ENCODE peak calls at places on chromosomes 3 and 15, in six cellular contexts. A is upper lobe of right lung, X is uterus, I is retinal pigment epithelial cell, N is AG09309, Z is choroid plexus epithelial cell. K is an unnamed sample.

GRCh38 chr3:113454057-113454456 is 12.8 kb upstream of the CFAP44 start:
- DNase-seq in X (no peak), I (no peak), N (no peak), Z (no peak), A (no peak), K (no peak)

GRCh38 chr3:117246771-117247555 is 537.4 kb downstream of the TUSC7 start:
- DNase-seq in I (no peak), A (no peak), X (no peak), N (no peak), Z (no peak), K (no peak)

GRCh38 chr15:33040501-33040900 is 154.0 kb downstream of the FMN1 start:
- DNase-seq in I (no peak), X (no peak), N (no peak), Z (no peak), A (no peak), K (no peak)

GRCh38 chr15:24877174-24877573 is 77.6 kb upstream of the SNRPN start:
- DNase-seq in I (no peak), N (no peak), Z (no peak), A (no peak), X (no peak), K (no peak)

GRCh38 chr3:156681003-156681402 is 6.6 kb downstream of the TIPARP start:
- DNase-seq in X (peak), N (peak), Z (peak), I (peak), A (no peak), K (peak)

GRCh38 chr3:40490916-40491315 is 14.0 kb downstream of the ZNF619 start:
- DNase-seq in N (no peak), A (no peak), X (no peak), I (no peak), Z (peak), K (no peak)

GRCh38 chr3:191244242-191244867 is 45.3 kb downstream of the OSTN start:
- DNase-seq in N (no peak), A (no peak), X (no peak), I (no peak), Z (peak), K (no peak)

GRCh38 chr15:101439285-101439919 is 50.1 kb downstream of the PCSK6 start:
- DNase-seq in X (no peak), A (no peak), N (no peak), I (no peak), Z (peak), K (no peak)

GRCh38 chr3:94568041-94568440 is 505.2 kb downstream of the NSUN3 start:
- DNase-seq in Z (no peak), X (no peak), N (no peak), I (no peak), A (no peak), K (no peak)

GRCh38 chr3:197305854-197306253 is 7.4 kb upstream of the DLG1 start:
- DNase-seq in Z (peak), X (no peak), N (peak), I (no peak), A (no peak), K (peak)

GRCh38 chr3:23671901-23672589 is 133.7 kb upstream of the UBE2E1 start:
- DNase-seq in Z (peak), N (no peak), A (peak), I (no peak), X (no peak), K (no peak)

GRCh38 chr3:182364723-182365650 is 428.3 kb upstream of the ATP11B start:
- DNase-seq in I (no peak), A (no peak), N (no peak), Z (no peak), X (no peak), K (no peak)

GRCh38 chr15:97013491-97013890 is 683.0 kb downstream of the NR2F2 start:
- DNase-seq in A (no peak), X (no peak), Z (no peak), N (no peak), I (no peak), K (no peak)

GRCh38 chr15:98439523-98439942 is 208.8 kb upstream of the IGF1R start:
- DNase-seq in Z (no peak), N (no peak), A (no peak), X (no peak), I (no peak), K (no peak)

GRCh38 chr15:70512772-70513362 is 250.5 kb downstream of the UACA start:
- DNase-seq in X (no peak), N (no peak), I (no peak), A (no peak), Z (peak), K (peak)

GRCh38 chr3:149501524-149501923 is 27.0 kb downstream of the TM4SF4 start:
- DNase-seq in Z (peak), I (peak), A (no peak), X (no peak), N (peak), K (no peak)

GRCh38 chr15:40240619-40241304 is 1.9 kb downstream of the PAK6 start:
- DNase-seq in I (no peak), N (no peak), Z (no peak), X (no peak), A (peak), K (no peak)

GRCh38 chr15:43776101-43776717 is 557 bp downstream of the ELL3 start:
- DNase-seq in X (peak), N (no peak), I (no peak), A (peak), Z (no peak), K (peak)

GRCh38 chr3:184334470-184335158 is 2.8 kb upstream of the FAM131A start:
- DNase-seq in X (no peak), I (no peak), N (no peak), Z (no peak), A (no peak), K (no peak)

GRCh38 chr3:59654120-59654952 is 604.5 kb upstream of the CFAP20DC start:
- DNase-seq in N (no peak), X (no peak), I (no peak), A (peak), Z (peak), K (no peak)

GRCh38 chr15:52247032-52247431 is 48.6 kb downstream of the MYO5C start:
- DNase-seq in Z (peak), A (no peak), I (no peak), N (peak), X (no peak), K (no peak)

GRCh38 chr3:53286727-53287412 is 31.0 kb upstream of the TKT start:
- DNase-seq in N (no peak), I (no peak), X (no peak), A (no peak), Z (peak), K (no peak)

GRCh38 chr15:31262901-31263671 is 63.5 kb upstream of the KLF13 start:
- DNase-seq in I (peak), X (peak), A (peak), N (peak), Z (peak), K (peak)

GRCh38 chr3:52498134-52499054 is 3.3 kb downstream of the STAB1 start:
- DNase-seq in I (no peak), N (peak), A (peak), X (no peak), Z (peak), K (no peak)

GRCh38 chr3:17473761-17474160 is 268.7 kb downstream of the TBC1D5 start:
- DNase-seq in A (no peak), Z (peak), N (no peak), I (no peak), X (no peak), K (no peak)
- TF ChIP-seq CTCF in A (no peak), Z (peak), N (no peak), I (peak), X (no peak), K (no peak)

GRCh38 chr15:34793071-34793470 is 2.3 kb downstream of the ACTC1 start:
- DNase-seq in A (no peak), Z (no peak), N (no peak), I (no peak), X (no peak), K (no peak)

GRCh38 chr15:34796847-34797246 is 1.5 kb upstream of the ACTC1 start:
- DNase-seq in Z (peak), X (no peak), N (no peak), A (no peak), I (no peak), K (no peak)

GRCh38 chr15:34793901-34794300 is 1.4 kb downstream of the ACTC1 start:
- DNase-seq in A (no peak), N (no peak), X (no peak), Z (no peak), I (no peak), K (no peak)

GRCh38 chr15:34795267-34796081 is at the start of gene ACTC1:
- DNase-seq in I (no peak), N (no peak), Z (peak), X (peak), A (peak), K (no peak)

DNA sequence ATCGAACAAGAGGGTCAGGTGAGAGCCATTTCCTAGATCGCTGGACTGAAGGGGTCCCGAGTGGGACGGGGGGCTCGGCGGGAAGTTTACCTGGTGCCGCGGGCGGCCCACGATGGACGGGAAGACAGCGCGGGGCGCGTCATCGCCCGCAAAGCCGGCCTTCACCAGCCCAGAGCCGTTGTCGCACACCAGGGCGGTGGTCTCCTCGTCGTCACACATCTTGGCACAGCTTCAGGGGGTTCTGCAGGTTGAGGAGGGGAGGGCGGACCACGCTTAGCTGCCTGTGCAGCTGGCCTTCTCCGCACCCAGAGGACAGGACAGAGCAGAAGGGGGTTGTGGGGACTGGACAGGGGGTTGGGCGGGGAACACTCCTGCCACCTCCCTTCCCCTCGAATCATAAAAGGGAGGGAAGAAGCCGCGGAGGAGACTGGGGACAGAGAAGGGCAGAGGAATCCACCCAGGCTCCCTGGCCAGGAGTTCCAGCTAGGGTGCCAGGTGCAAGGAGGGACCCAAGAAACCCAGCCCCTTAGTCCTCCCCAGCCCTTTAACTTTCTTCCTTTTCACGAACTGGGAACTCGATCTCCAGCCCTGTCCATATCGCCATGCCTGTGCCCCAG is 651 bp downstream of the ACTC1 start:
- DNase-seq in A (no peak), X (no peak), Z (no peak), N (no peak), I (no peak), K (no peak)
- H3K4me3 ChIP-seq in A (no peak), X (no peak), Z (no peak), N (no peak), I (peak), K (no peak)

GRCh38 chr15:26106556-26106955 is 243.4 kb upstream of the ATP10A start:
- DNase-seq in Z (no peak), A (no peak), N (no peak), I (no peak), X (no peak), K (no peak)
- TF ChIP-seq CTCF in Z (no peak), A (no peak), N (no peak), I (no peak), X (no peak), K (no peak)

GRCh38 chr15:99441427-99441766 is 124.4 kb upstream of the MEF2A start:
- DNase-seq in I (no peak), X (no peak), N (no peak), Z (no peak), A (no peak), K (no peak)

GRCh38 chr15:99442268-99442897 is 123.4 kb upstream of the MEF2A start:
- DNase-seq in A (peak), N (peak), X (peak), Z (peak), I (peak), K (no peak)

GRCh38 chr15:99440551-99441426 is 125.0 kb upstream of the MEF2A start:
- DNase-seq in A (no peak), N (no peak), X (no peak), Z (no peak), I (no peak), K (no peak)

GRCh38 chr15:99443056-99443756 is 122.6 kb upstream of the MEF2A start:
- DNase-seq in N (no peak), Z (no peak), A (peak), X (no peak), I (no peak), K (no peak)

GRCh38 chr15:99441871-99442267 is 123.9 kb upstream of the MEF2A start:
- DNase-seq in A (no peak), I (no peak), X (no peak), Z (no peak), N (no peak), K (no peak)
- H3K4me3 ChIP-seq in A (no peak), I (no peak), X (no peak), Z (no peak), N (no peak), K (no peak)

DNA sequence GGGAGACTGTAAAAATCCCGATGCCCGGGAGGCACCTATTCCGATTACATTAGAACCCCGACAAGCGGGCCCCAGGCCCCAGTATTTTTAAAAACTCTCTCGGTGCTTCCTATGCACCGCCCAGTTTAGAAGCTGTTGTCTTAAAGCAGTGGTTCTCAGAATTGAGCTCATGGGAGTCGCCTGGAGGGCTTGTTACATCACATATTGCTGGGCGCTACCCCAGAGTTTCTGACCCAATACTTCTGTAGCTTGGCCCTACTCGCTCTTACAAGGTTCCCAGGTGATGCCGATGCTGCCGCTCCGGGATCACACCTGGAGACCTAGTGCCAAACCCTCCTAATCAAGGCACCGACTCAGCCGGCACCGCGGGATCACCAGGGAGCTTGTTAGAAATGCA is 35.2 kb downstream of the CPN2 start:
- DNase-seq in I (no peak), N (no peak), X (no peak), Z (peak), A (no peak), K (no peak)
- TF ChIP-seq CTCF in I (no peak), N (no peak), X (no peak), Z (no peak), A (no peak), K (no peak)

DNA sequence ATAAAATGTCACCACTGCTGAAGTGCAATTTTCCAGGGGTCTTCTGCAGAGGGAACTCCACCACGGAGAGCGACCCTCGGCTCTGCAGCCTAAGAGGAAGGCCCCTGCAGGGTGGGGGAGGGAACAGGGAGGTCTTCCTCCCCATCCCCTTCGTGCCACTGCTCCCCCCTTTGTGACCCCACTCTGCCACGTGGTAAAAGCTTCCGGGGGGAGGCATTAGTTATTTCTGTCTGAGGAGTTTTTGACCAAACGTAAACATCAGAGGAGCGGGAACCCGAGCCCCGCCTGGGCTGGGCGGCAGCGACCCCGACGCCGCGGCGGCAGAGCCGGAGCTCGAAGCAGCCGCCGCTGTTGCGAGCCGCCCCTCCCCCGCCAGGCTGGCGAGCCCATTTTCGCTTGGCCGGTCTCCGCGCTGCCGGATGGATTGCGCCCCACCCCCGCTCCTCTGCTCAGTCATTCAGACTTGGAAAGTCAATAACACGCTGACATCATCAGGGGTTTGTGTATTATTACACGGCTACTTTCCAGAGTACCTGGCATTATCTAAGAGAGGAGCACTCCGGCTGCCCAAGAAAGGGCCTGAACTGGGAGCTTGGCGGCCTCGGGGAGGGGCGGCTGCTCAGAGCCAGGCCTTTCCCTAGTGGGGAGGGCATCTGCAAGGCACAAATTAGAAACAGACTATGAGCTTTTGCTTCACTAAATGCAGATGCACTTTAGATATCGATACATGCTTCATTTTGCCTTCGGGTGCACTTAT is 162.5 kb upstream of the TBL1XR1 start:
- DNase-seq in A (peak), N (peak), Z (peak), I (peak), X (peak), K (peak)
- H3K4me3 ChIP-seq in A (peak), N (peak), Z (peak), I (peak), X (peak), K (peak)

DNA sequence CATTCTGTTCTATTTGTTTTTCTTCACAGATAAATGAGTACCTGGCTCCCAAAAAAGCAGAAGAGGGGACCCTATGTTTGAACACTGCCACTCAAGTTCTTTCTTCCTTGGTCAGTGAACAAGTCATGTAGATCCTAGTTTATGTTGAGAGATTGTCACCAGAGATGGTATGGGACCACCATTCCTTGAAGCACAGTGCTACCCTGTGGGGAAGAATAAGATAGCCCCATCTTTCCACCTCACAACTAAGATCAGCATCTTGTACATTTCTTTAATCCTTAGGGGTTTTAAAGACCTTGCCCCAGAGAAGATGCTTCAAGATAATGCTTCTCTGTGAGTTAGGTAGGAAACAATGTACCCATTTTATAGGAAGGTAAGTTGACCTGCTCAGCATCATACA is 233.5 kb upstream of the WNT5A start:
- DNase-seq in X (no peak), I (no peak), N (peak), A (no peak), Z (peak), K (peak)
- TF ChIP-seq CTCF in X (no peak), I (no peak), N (peak), A (peak), Z (peak), K (peak)